ENCODE peak calls at places on chromosomes 6 and 20, in ten cellular contexts. I is AG08395; W is effector CD4-positive, alpha-beta T cell; Y is activated T-helper 1 cell treated with anti-CD3 and anti-CD28 coated beads, Interleukin-12 subunit alpha, Interleukin-12 subunit beta, Interleukin-2, Interleukin-4 antibody, amounts not matched to agents 30 ng/mL and 10 ng/mL and 1 ng/mL, durations not matched to agents 14 hours and 24 hours and 36 hours; N is stimulated activated CD4-positive, alpha-beta T cell treated with anti-CD3 and anti-CD28 coated beads, Interleukin-2, amount 100 ng/mL, for 48 hours; Q is GM12865; K is HS-27A; G is activated naive CD8-positive, alpha-beta T cell treated with anti-CD3 and anti-CD28 coated beads for 36 hours; R is activated CD4-positive, alpha-beta T cell treated with anti-CD3 and anti-CD28 coated beads for 36 hours; M is NCI-H748 treated with DMSO at 0.1 percent for 48 hours. H is an unnamed sample.

GRCh38 chr6:2875840-2876207 is 27.3 kb downstream of the SERPINB9 start:
- DNase-seq in I (peak; percentile 35), W (peak; percentile 49), Y (no peak), N (no peak), Q (no peak), K (no peak), G (peak; percentile 46), R (peak; percentile 68), M (no peak), H (no peak)

GRCh38 chr6:29834564-29835436 is 7.2 kb downstream of the HLA-G start:
- DNase-seq in I (peak; percentile 20), W (peak; percentile 48), Y (peak; percentile 12), N (peak; percentile 50), Q (peak; percentile 26), K (no peak), G (peak; percentile 42), R (peak; percentile 72), M (peak; percentile 14), H (no peak)

GRCh38 chr6:117592983-117593759 is 9.1 kb downstream of the GOPC start:
- DNase-seq in I (no peak), W (no peak), Y (no peak), N (no peak), Q (no peak), K (no peak), G (no peak), R (no peak), M (no peak), H (no peak)

GRCh38 chr6:144411506-144412165 is 126.5 kb downstream of the UTRN start:
- DNase-seq in I (peak; percentile 22), W (no peak), Y (no peak), N (no peak), Q (no peak), K (no peak), G (no peak), R (no peak), M (no peak), H (no peak)

GRCh38 chr20:32455901-32456701 is 98.0 kb downstream of the ASXL1 start:
- DNase-seq in I (no peak), W (no peak), Y (no peak), N (no peak), Q (no peak), K (no peak), G (no peak), R (no peak), M (no peak), H (no peak)

GRCh38 chr6:15716889-15717288 is 54.1 kb upstream of the DTNBP1 start:
- DNase-seq in I (no peak), W (no peak), Y (no peak), N (no peak), Q (no peak), K (no peak), G (no peak), R (no peak), M (no peak), H (no peak)

GRCh38 chr6:105322499-105323231 is 80.2 kb downstream of the PREP start:
- DNase-seq in I (no peak), W (no peak), Y (no peak), N (no peak), Q (no peak), K (no peak), G (no peak), R (no peak), M (no peak), H (no peak)

GRCh38 chr6:901696-902455 is 208.9 kb upstream of the EXOC2 start:
- DNase-seq in I (no peak), W (no peak), Y (no peak), N (no peak), Q (no peak), K (no peak), G (no peak), R (no peak), M (no peak), H (no peak)

GRCh38 chr6:87832025-87832825 is 130.2 kb upstream of the AKIRIN2 start:
- DNase-seq in I (peak; percentile 17), W (no peak), Y (no peak), N (no peak), Q (peak; percentile 63), K (no peak), G (no peak), R (no peak), M (no peak), H (no peak)

GRCh38 chr6:487956-488355 is 96.4 kb downstream of the IRF4 start:
- DNase-seq in I (no peak), W (no peak), Y (no peak), N (no peak), Q (no peak), K (no peak), G (no peak), R (no peak), M (no peak), H (peak; percentile 81)

GRCh38 chr6:128519132-128519930 is 1.1 kb downstream of the PTPRK start:
- DNase-seq in I (peak; percentile 20), W (no peak), Y (peak; percentile 7), N (peak; percentile 10), Q (peak; percentile 20), K (no peak), G (peak; percentile 38), R (peak; percentile 48), M (peak; percentile 66), H (peak; percentile 69)

GRCh38 chr20:4788314-4788713 is 66.6 kb downstream of the PRND start:
- DNase-seq in I (no peak), W (no peak), Y (no peak), N (no peak), Q (no peak), K (no peak), G (no peak), R (no peak), M (no peak), H (no peak)

H was measured in C1 segment of cervical spinal cord.